ENCODE peak calls at places on chromosomes 3 and 15, in nine cellular contexts. Q is upper lobe of left lung; T is brain microvascular endothelial cell; D is stimulated activated CD4-positive, alpha-beta T cell treated with anti-CD3 and anti-CD28 coated beads, Interleukin-12 subunit alpha, Interleukin-12 subunit beta, amount 100 ng/mL, for 4 hours; G is PC-3; M is central memory CD4-positive, alpha-beta T cell; K is activated T-helper 9 cell treated with anti-CD3 and anti-CD28 coated beads, Interleukin-2, amount 50 U/mL, for 16 hours; I is NCI-H1417; N is keratinocyte. E is an unnamed sample.

GRCh38 chr3:124258057-124258500 is 266.2 kb upstream of the ROPN1 start:
- DNase-seq in Q (no peak), T (peak), D (no peak), G (no peak), M (no peak), K (no peak), I (no peak), N (no peak), E (no peak)

GRCh38 chr15:85168642-85169173 is 187.1 kb downstream of the PDE8A start:
- DNase-seq in Q (peak), T (peak), D (peak), G (peak), M (peak), K (peak), I (no peak), N (no peak), E (no peak)

GRCh38 chr3:14606663-14607339 is 44.8 kb upstream of the CCDC174 start:
- DNase-seq in Q (no peak), T (no peak), D (no peak), G (peak), M (no peak), K (no peak), I (no peak), N (peak), E (no peak)

GRCh38 chr3:112111785-112112402 is 21.2 kb downstream of the GCSAM start:
- DNase-seq in Q (peak), T (peak), D (peak), G (peak), M (peak), K (peak), I (peak), N (no peak), E (no peak)

GRCh38 chr15:92869263-92869940 is 30.7 kb upstream of the CHD2 start:
- DNase-seq in Q (no peak), T (no peak), D (no peak), G (peak), M (no peak), K (no peak), I (no peak), N (no peak), E (no peak)

GRCh38 chr3:197380786-197381185 is 82.4 kb upstream of the DLG1 start:
- DNase-seq in Q (no peak), T (no peak), D (no peak), G (no peak), M (no peak), K (no peak), I (peak), N (no peak), E (no peak)

GRCh38 chr3:126053513-126053912 is 30.4 kb downstream of the SLC41A3 start:
- DNase-seq in Q (no peak), T (no peak), D (no peak), G (peak), M (no peak), K (no peak), I (no peak), N (no peak), E (peak)

GRCh38 chr3:23549148-23549910 is 256.4 kb upstream of the UBE2E1 start:
- DNase-seq in Q (no peak), T (no peak), D (no peak), G (peak), M (no peak), K (no peak), I (no peak), N (no peak), E (no peak)

GRCh38 chr3:11331101-11331500 is 58.9 kb downstream of the ATG7 start:
- DNase-seq in Q (no peak), T (no peak), D (no peak), G (peak), M (no peak), K (no peak), I (no peak), N (no peak), E (no peak)

GRCh38 chr15:57769266-57769665 is 62.8 kb downstream of the POLR2M start:
- DNase-seq in Q (peak), T (peak), D (no peak), G (no peak), M (no peak), K (no peak), I (no peak), N (no peak), E (peak)

GRCh38 chr15:64877435-64877834 is 34.3 kb upstream of the ANKDD1A start:
- DNase-seq in Q (peak), T (no peak), D (no peak), G (peak), M (no peak), K (no peak), I (no peak), N (no peak), E (peak)

GRCh38 chr15:61530769-61531168 is 301.7 kb upstream of the RORA start:
- DNase-seq in Q (no peak), T (no peak), D (no peak), G (no peak), M (no peak), K (no peak), I (no peak), N (no peak), E (no peak)

GRCh38 chr3:99927651-99928390 is 110.2 kb downstream of the CMSS1 start:
- DNase-seq in Q (no peak), T (no peak), D (no peak), G (no peak), M (no peak), K (no peak), I (no peak), N (no peak), E (no peak)

GRCh38 chr15:33565099-33565498 is 254.3 kb downstream of the RYR3 start:
- DNase-seq in Q (no peak), T (peak), D (no peak), G (peak), M (no peak), K (no peak), I (no peak), N (no peak), E (no peak)

GRCh38 chr3:11625376-11626083 is 18.2 kb downstream of the VGLL4 start:
- DNase-seq in Q (no peak), T (no peak), D (no peak), G (no peak), M (no peak), K (no peak), I (no peak), N (no peak), E (no peak)

GRCh38 chr3:100844063-100844936 is 135.0 kb downstream of the TFG start:
- DNase-seq in Q (no peak), T (no peak), D (no peak), G (no peak), M (no peak), K (no peak), I (no peak), N (peak), E (no peak)

GRCh38 chr3:107845355-107846281 is 245.2 kb downstream of the CD47 start:
- DNase-seq in Q (no peak), T (peak), D (no peak), G (peak), M (no peak), K (no peak), I (no peak), N (no peak), E (no peak)

GRCh38 chr15:43941555-43941954 is 114.8 kb downstream of the WDR76 start:
- DNase-seq in Q (no peak), T (no peak), D (no peak), G (no peak), M (no peak), K (no peak), I (no peak), N (no peak), E (no peak)

GRCh38 chr3:4980229-4981159 is 1.3 kb downstream of the BHLHE40 start:
- DNase-seq in Q (peak), T (peak), D (peak), G (peak), M (peak), K (peak), I (peak), N (no peak), E (peak)

GRCh38 chr15:40955141-40955903 is 2.1 kb downstream of the CHAC1 start:
- DNase-seq in Q (no peak), T (no peak), D (no peak), G (no peak), M (no peak), K (no peak), I (no peak), N (no peak), E (no peak)

GRCh38 chr15:45704329-45705249 is 69.8 kb downstream of the SQOR start:
- DNase-seq in Q (peak), T (peak), D (peak), G (no peak), M (no peak), K (no peak), I (no peak), N (no peak), E (no peak)

GRCh38 chr3:113271189-113271588 is 59.8 kb downstream of the BOC start:
- DNase-seq in Q (no peak), T (no peak), D (no peak), G (no peak), M (no peak), K (no peak), I (peak), N (no peak), E (no peak)

GRCh38 chr3:117920240-117920923 is 1114.3 kb downstream of the IGSF11 start:
- DNase-seq in Q (no peak), T (no peak), D (no peak), G (no peak), M (no peak), K (no peak), I (peak), N (no peak), E (no peak)

GRCh38 chr3:37993811-37994638 is 3.4 kb downstream of the VILL start:
- DNase-seq in Q (peak), T (peak), D (peak), G (no peak), M (peak), K (peak), I (no peak), N (no peak), E (peak)

E was measured in right atrium auricular region.